ENCODE peak calls at places on chromosomes 5 and 9, in seven cellular contexts. One of them, this sample, is unnamed. For H3K4me1 and H3K36me3, the result is how much of the 10 kb centered on the place peaks cover.

GRCh38 chr9:93154293-93154903 is 20.3 kb upstream of the NINJ1 start:
- DNase-seq in SJSA1: peak
- DNase-seq in mammary epithelial cell: no peak
- DNase-seq in right atrium auricular region: no peak
- DNase-seq in uterus: no peak
- DNase-seq in BE2C: peak
- DNase-seq in cardiac muscle cell: peak
- DNase-seq in this sample: peak

GRCh38 chr9:133133680-133134418 is 12.8 kb upstream of the RALGDS start:
- DNase-seq in BE2C: peak
- DNase-seq in cardiac muscle cell: peak
- DNase-seq in right atrium auricular region: peak
- DNase-seq in SJSA1: peak
- DNase-seq in mammary epithelial cell: peak
- DNase-seq in uterus: peak
- DNase-seq in this sample: no peak

GRCh38 chr5:94241288-94241651 is 377.1 kb downstream of the KIAA0825 start:
- DNase-seq in BE2C: no peak
- DNase-seq in cardiac muscle cell: peak
- DNase-seq in right atrium auricular region: no peak
- DNase-seq in SJSA1: peak
- DNase-seq in uterus: no peak
- DNase-seq in mammary epithelial cell: peak
- DNase-seq in this sample: no peak

GRCh38 chr9:127928232-127929043 is 2.1 kb downstream of the PIP5KL1 start:
- DNase-seq in right atrium auricular region: no peak
- DNase-seq in SJSA1: no peak
- DNase-seq in BE2C: no peak
- DNase-seq in mammary epithelial cell: no peak
- DNase-seq in uterus: no peak
- DNase-seq in cardiac muscle cell: no peak
- DNase-seq in this sample: no peak

GRCh38 chr5:31364881-31365636 is 166.8 kb downstream of the DROSHA start:
- DNase-seq in BE2C: no peak
- DNase-seq in mammary epithelial cell: no peak
- DNase-seq in SJSA1: no peak
- DNase-seq in cardiac muscle cell: peak
- DNase-seq in right atrium auricular region: no peak
- DNase-seq in uterus: no peak
- DNase-seq in this sample: no peak

GRCh38 chr5:72854419-72854818 is 38.0 kb downstream of the TNPO1 start:
- DNase-seq in cardiac muscle cell: no peak
- DNase-seq in BE2C: no peak
- DNase-seq in uterus: no peak
- DNase-seq in SJSA1: no peak
- DNase-seq in mammary epithelial cell: peak
- DNase-seq in right atrium auricular region: no peak
- DNase-seq in this sample: no peak

GRCh38 chr5:131496400-131496713 is 138.7 kb downstream of the RAPGEF6 start:
- DNase-seq in cardiac muscle cell: no peak
- DNase-seq in uterus: no peak
- DNase-seq in right atrium auricular region: no peak
- DNase-seq in mammary epithelial cell: no peak
- DNase-seq in BE2C: no peak
- DNase-seq in SJSA1: no peak
- DNase-seq in this sample: no peak

GRCh38 chr5:140605879-140606278 is 27.1 kb downstream of the CD14 start:
- DNase-seq in right atrium auricular region: no peak
- DNase-seq in BE2C: no peak
- DNase-seq in mammary epithelial cell: no peak
- DNase-seq in SJSA1: no peak
- DNase-seq in cardiac muscle cell: no peak
- DNase-seq in uterus: no peak
- DNase-seq in this sample: no peak

GRCh38 chr5:93154551-93154950 is 426.5 kb downstream of the NR2F1-AS1 start:
- DNase-seq in right atrium auricular region: no peak
- DNase-seq in cardiac muscle cell: no peak
- DNase-seq in SJSA1: no peak
- DNase-seq in BE2C: no peak
- DNase-seq in uterus: no peak
- DNase-seq in mammary epithelial cell: no peak
- DNase-seq in this sample: no peak

GRCh38 chr9:78620303-78620702 is 323.4 kb downstream of the PSAT1 start:
- DNase-seq in BE2C: no peak
- DNase-seq in mammary epithelial cell: no peak
- DNase-seq in uterus: no peak
- DNase-seq in cardiac muscle cell: no peak
- DNase-seq in SJSA1: peak
- DNase-seq in right atrium auricular region: no peak
- DNase-seq in this sample: no peak

GRCh38 chr9:32879335-32879734 is 96.0 kb downstream of the TMEM215 start:
- DNase-seq in right atrium auricular region: no peak
- DNase-seq in mammary epithelial cell: no peak
- DNase-seq in BE2C: no peak
- DNase-seq in cardiac muscle cell: no peak
- DNase-seq in SJSA1: no peak
- DNase-seq in uterus: no peak
- DNase-seq in this sample: peak

GRCh38 chr5:157132302-157132612 is 10.4 kb downstream of the MED7 start:
- DNase-seq in mammary epithelial cell: no peak
- DNase-seq in uterus: no peak
- DNase-seq in cardiac muscle cell: no peak
- DNase-seq in right atrium auricular region: no peak
- DNase-seq in SJSA1: no peak
- DNase-seq in BE2C: no peak
- DNase-seq in this sample: no peak

GRCh38 chr5:103290846-103291245 is 32.3 kb downstream of the MACIR start:
- DNase-seq in BE2C: no peak
- DNase-seq in SJSA1: no peak
- DNase-seq in right atrium auricular region: no peak
- DNase-seq in uterus: no peak
- DNase-seq in mammary epithelial cell: no peak
- DNase-seq in cardiac muscle cell: no peak
- DNase-seq in this sample: no peak

GRCh38 chr5:173767580-173768266 is 120.4 kb upstream of the CPEB4 start:
- DNase-seq in cardiac muscle cell: no peak
- DNase-seq in SJSA1: no peak
- DNase-seq in BE2C: no peak
- DNase-seq in right atrium auricular region: no peak
- DNase-seq in uterus: no peak
- DNase-seq in mammary epithelial cell: no peak
- DNase-seq in this sample: no peak

GRCh38 chr5:99032234-99033013 is 103.6 kb upstream of the CHD1 start:
- DNase-seq in cardiac muscle cell: peak
- DNase-seq in SJSA1: peak
- DNase-seq in uterus: peak
- DNase-seq in right atrium auricular region: no peak
- DNase-seq in mammary epithelial cell: peak
- DNase-seq in BE2C: peak
- DNase-seq in this sample: peak

GRCh38 chr5:173763410-173763809 is 124.7 kb upstream of the CPEB4 start:
- DNase-seq in uterus: no peak
- DNase-seq in SJSA1: no peak
- DNase-seq in cardiac muscle cell: no peak
- DNase-seq in mammary epithelial cell: no peak
- DNase-seq in BE2C: no peak
- DNase-seq in right atrium auricular region: no peak
- DNase-seq in this sample: no peak

GRCh38 chr5:95771109-95771708 is 40.1 kb downstream of the RHOBTB3 start:
- DNase-seq in SJSA1: no peak
- DNase-seq in right atrium auricular region: no peak
- DNase-seq in mammary epithelial cell: peak
- DNase-seq in BE2C: no peak
- DNase-seq in uterus: no peak
- DNase-seq in cardiac muscle cell: peak
- DNase-seq in this sample: no peak

GRCh38 chr5:59450245-59450644 is 443.3 kb downstream of the PDE4D start:
- DNase-seq in BE2C: no peak
- DNase-seq in uterus: no peak
- DNase-seq in mammary epithelial cell: no peak
- DNase-seq in SJSA1: no peak
- DNase-seq in right atrium auricular region: no peak
- DNase-seq in cardiac muscle cell: no peak
- DNase-seq in this sample: no peak

GRCh38 chr5:78597068-78597857 is 51.3 kb downstream of the LHFPL2 start:
- DNase-seq in SJSA1: peak
- DNase-seq in uterus: no peak
- DNase-seq in right atrium auricular region: no peak
- DNase-seq in cardiac muscle cell: peak
- DNase-seq in BE2C: no peak
- DNase-seq in mammary epithelial cell: peak
- DNase-seq in this sample: no peak

GRCh38 chr9:88308831-88309230 is 79.4 kb upstream of the SPIN1 start:
- DNase-seq in right atrium auricular region: no peak
- DNase-seq in mammary epithelial cell: no peak
- DNase-seq in uterus: no peak
- DNase-seq in BE2C: no peak
- DNase-seq in cardiac muscle cell: no peak
- DNase-seq in SJSA1: peak
- DNase-seq in this sample: no peak
- H3K4me1 ChIP-seq in right atrium auricular region: under half
- H3K4me1 ChIP-seq in mammary epithelial cell: under half
- H3K4me1 ChIP-seq in uterus: under half
- H3K4me1 ChIP-seq in BE2C: under half
- H3K4me1 ChIP-seq in cardiac muscle cell: under half
- H3K4me1 ChIP-seq in SJSA1: half or more
- H3K4me1 ChIP-seq in this sample: under half

GRCh38 chr9:125238127-125238914 is 2.8 kb downstream of the HSPA5 start:
- DNase-seq in BE2C: no peak
- DNase-seq in right atrium auricular region: no peak
- DNase-seq in SJSA1: no peak
- DNase-seq in cardiac muscle cell: no peak
- DNase-seq in mammary epithelial cell: no peak
- DNase-seq in uterus: no peak
- DNase-seq in this sample: no peak

GRCh38 chr9:125241000-125241862 is at the start of gene HSPA5:
- DNase-seq in uterus: peak
- DNase-seq in right atrium auricular region: peak
- DNase-seq in SJSA1: peak
- DNase-seq in BE2C: peak
- DNase-seq in mammary epithelial cell: peak
- DNase-seq in cardiac muscle cell: peak
- DNase-seq in this sample: peak

GRCh38 chr9:125240649-125240999 is 519 bp downstream of the HSPA5 start:
- DNase-seq in right atrium auricular region: peak
- DNase-seq in uterus: peak
- DNase-seq in cardiac muscle cell: peak
- DNase-seq in mammary epithelial cell: peak
- DNase-seq in SJSA1: no peak
- DNase-seq in BE2C: peak
- DNase-seq in this sample: peak

GRCh38 chr9:125239631-125240597 is 1.2 kb downstream of the HSPA5 start:
- DNase-seq in uterus: no peak
- DNase-seq in cardiac muscle cell: no peak
- DNase-seq in right atrium auricular region: no peak
- DNase-seq in SJSA1: no peak
- DNase-seq in BE2C: no peak
- DNase-seq in mammary epithelial cell: no peak
- DNase-seq in this sample: no peak

DNA sequence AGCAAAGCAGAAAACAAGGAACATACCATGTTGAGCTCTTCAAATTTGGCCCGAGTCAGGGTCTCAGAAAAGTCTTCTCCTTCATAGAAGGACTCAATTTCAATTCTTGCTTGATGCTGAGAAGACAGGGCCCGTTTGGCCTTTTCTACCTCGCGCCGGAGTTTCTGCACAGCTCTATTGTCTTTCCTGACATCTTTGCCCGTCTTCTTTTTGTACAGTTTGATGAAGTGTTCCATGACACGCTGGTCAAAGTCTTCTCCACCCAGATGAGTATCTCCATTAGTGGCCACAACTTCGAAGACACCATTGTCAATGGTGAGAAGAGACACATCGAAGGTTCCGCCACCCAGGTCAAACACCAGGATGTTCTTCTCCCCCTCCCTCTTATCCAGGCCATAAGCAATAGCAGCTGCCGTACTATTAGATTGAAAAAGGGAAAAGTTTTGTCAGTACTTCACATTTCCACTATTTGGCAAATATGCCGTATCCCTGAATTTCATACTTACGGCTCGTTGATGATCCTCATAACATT is 2.2 kb downstream of the HSPA5 start:
- DNase-seq in SJSA1: no peak
- DNase-seq in cardiac muscle cell: no peak
- DNase-seq in right atrium auricular region: no peak
- DNase-seq in mammary epithelial cell: no peak
- DNase-seq in BE2C: no peak
- DNase-seq in uterus: no peak
- DNase-seq in this sample: no peak
- H3K36me3 ChIP-seq in SJSA1: half or more
- H3K36me3 ChIP-seq in cardiac muscle cell: under half
- H3K36me3 ChIP-seq in right atrium auricular region: half or more
- H3K36me3 ChIP-seq in mammary epithelial cell: under half
- H3K36me3 ChIP-seq in BE2C: half or more
- H3K36me3 ChIP-seq in uterus: under half
- H3K36me3 ChIP-seq in this sample: half or more

DNA sequence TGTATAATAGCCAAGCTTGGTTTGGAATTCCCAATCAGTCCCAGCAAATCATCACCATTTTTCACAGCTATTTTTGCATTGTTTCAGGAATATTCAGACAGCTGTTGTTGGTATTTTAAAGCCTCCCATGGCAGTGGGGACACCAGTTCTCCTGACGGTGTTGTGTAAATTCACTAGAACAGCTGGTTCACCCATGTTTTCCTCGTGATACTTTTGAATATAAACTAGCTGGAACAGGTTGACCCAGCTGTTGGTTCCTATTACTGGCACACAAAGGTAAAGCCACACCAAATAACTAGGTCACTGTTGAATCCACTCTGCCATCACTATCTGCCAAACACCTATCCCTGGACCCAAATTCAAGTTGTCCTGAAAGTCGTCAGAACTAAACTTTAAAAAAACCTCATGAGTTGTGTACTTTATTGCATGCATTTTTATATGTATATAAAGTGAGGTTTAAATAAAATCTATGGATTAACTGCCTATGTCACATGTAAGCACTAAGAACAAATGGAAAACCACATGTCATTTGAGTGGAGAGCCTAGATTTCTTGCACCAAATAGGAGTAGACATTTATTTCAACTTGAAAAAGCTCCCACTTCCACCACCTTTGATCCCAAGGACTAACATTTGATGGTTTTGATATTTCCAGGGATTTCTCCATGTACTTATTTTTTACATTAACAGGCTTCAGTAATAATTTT is 121.9 kb upstream of the PIK3R1 start:
- DNase-seq in cardiac muscle cell: no peak
- DNase-seq in right atrium auricular region: no peak
- DNase-seq in uterus: no peak
- DNase-seq in SJSA1: no peak
- DNase-seq in mammary epithelial cell: no peak
- DNase-seq in BE2C: no peak
- DNase-seq in this sample: no peak
- H3K4me1 ChIP-seq in cardiac muscle cell: under half
- H3K4me1 ChIP-seq in right atrium auricular region: under half
- H3K4me1 ChIP-seq in uterus: under half
- H3K4me1 ChIP-seq in SJSA1: under half
- H3K4me1 ChIP-seq in mammary epithelial cell: under half
- H3K4me1 ChIP-seq in BE2C: under half
- H3K4me1 ChIP-seq in this sample: under half

GRCh38 chr9:88462191-88462590 is 72.8 kb upstream of the NXNL2 start:
- DNase-seq in SJSA1: no peak
- DNase-seq in right atrium auricular region: no peak
- DNase-seq in BE2C: no peak
- DNase-seq in uterus: no peak
- DNase-seq in cardiac muscle cell: no peak
- DNase-seq in mammary epithelial cell: peak
- DNase-seq in this sample: no peak

GRCh38 chr9:88460583-88461332 is 72.5 kb downstream of the SPIN1 start:
- DNase-seq in right atrium auricular region: no peak
- DNase-seq in SJSA1: peak
- DNase-seq in BE2C: no peak
- DNase-seq in mammary epithelial cell: peak
- DNase-seq in cardiac muscle cell: no peak
- DNase-seq in uterus: no peak
- DNase-seq in this sample: peak

GRCh38 chr9:88464851-88465250 is 70.1 kb upstream of the NXNL2 start:
- DNase-seq in mammary epithelial cell: peak
- DNase-seq in BE2C: no peak
- DNase-seq in uterus: no peak
- DNase-seq in SJSA1: no peak
- DNase-seq in right atrium auricular region: no peak
- DNase-seq in cardiac muscle cell: no peak
- DNase-seq in this sample: no peak
- H3K36me3 ChIP-seq in mammary epithelial cell: under half
- H3K36me3 ChIP-seq in BE2C: under half
- H3K36me3 ChIP-seq in uterus: under half
- H3K36me3 ChIP-seq in SJSA1: under half
- H3K36me3 ChIP-seq in right atrium auricular region: under half
- H3K36me3 ChIP-seq in cardiac muscle cell: under half
- H3K36me3 ChIP-seq in this sample: under half

This sample was measured in HAP-1.